ENCODE peak calls at places on chromosomes 4 and X, in six cellular contexts. P, K, L, V, M and H are unnamed samples.

GRCh38 chrX:139877710-139878414 is 55.0 kb downstream of the ATP11C start:
- DNase-seq in P (no peak), K (no peak), L (no peak), V (no peak), M (no peak), H (no peak)

GRCh38 chr4:47526281-47526680 is 41.2 kb downstream of the ATP10D start:
- DNase-seq in P (no peak), K (no peak), L (peak; percentile 56), V (no peak), M (no peak), H (no peak)

GRCh38 chr4:53267026-53267425 is 98.8 kb downstream of the SCFD2 start:
- DNase-seq in P (no peak), K (peak; percentile 27), L (no peak), V (no peak), M (no peak), H (no peak)

GRCh38 chr4:129344058-129344457 is 248.1 kb downstream of the C4orf33 start:
- DNase-seq in P (no peak), K (no peak), L (peak; percentile 59), V (no peak), M (peak; percentile 60), H (no peak)

GRCh38 chr4:85039526-85039925 is 73.0 kb upstream of the WDFY3 start:
- DNase-seq in P (no peak), K (no peak), L (peak; percentile 25), V (no peak), M (no peak), H (no peak)

GRCh38 chr4:3127129-3127528 is 52.6 kb downstream of the HTT start:
- DNase-seq in P (no peak), K (no peak), L (no peak), V (no peak), M (no peak), H (no peak)

GRCh38 chr4:55363618-55364420 is 17.8 kb downstream of the SRD5A3 start:
- DNase-seq in P (no peak), K (no peak), L (no peak), V (no peak), M (no peak), H (no peak)

GRCh38 chr4:89294583-89295244 is 12.9 kb downstream of the GPRIN3 start:
- DNase-seq in P (no peak), K (no peak), L (no peak), V (no peak), M (peak; percentile 93), H (no peak)

GRCh38 chr4:183300070-183300469 is 20.0 kb downstream of the CLDN22 start:
- DNase-seq in P (no peak), K (peak; percentile 27), L (no peak), V (no peak), M (no peak), H (no peak)

GRCh38 chr4:155085843-155086530 is 122.4 kb upstream of the NPY2R start:
- DNase-seq in P (no peak), K (no peak), L (peak; percentile 35), V (no peak), M (no peak), H (no peak)

GRCh38 chr4:173752610-173753009 is 222.6 kb upstream of the HAND2 start:
- DNase-seq in P (peak; percentile 15), K (no peak), L (no peak), V (no peak), M (peak; percentile 24), H (peak; percentile 26)

GRCh38 chr4:108060164-108060563 is 70.5 kb downstream of the HADH start:
- DNase-seq in P (no peak), K (peak; percentile 4), L (peak; percentile 70), V (no peak), M (no peak), H (no peak)

GRCh38 chr4:54660591-54660990 is 2.8 kb downstream of the KIT start:
- DNase-seq in P (no peak), K (no peak), L (no peak), V (no peak), M (no peak), H (no peak)

GRCh38 chr4:32472918-32473317 is 1752.7 kb downstream of the PCDH7 start:
- DNase-seq in P (no peak), K (no peak), L (no peak), V (no peak), M (no peak), H (no peak)

GRCh38 chr4:1728061-1728980 is 7.0 kb downstream of the TACC3 start:
- DNase-seq in P (no peak), K (no peak), L (no peak), V (peak; percentile 60), M (no peak), H (no peak)

GRCh38 chr4:43133566-43133965 is 241.1 kb downstream of the GRXCR1 start:
- DNase-seq in P (no peak), K (no peak), L (no peak), V (no peak), M (no peak), H (no peak)

GRCh38 chr4:41545238-41545637 is 7.3 kb downstream of the LIMCH1 start:
- DNase-seq in P (no peak), K (no peak), L (no peak), V (no peak), M (no peak), H (no peak)
- H3K4me3 ChIP-seq in P (no peak overlapping the region), K (no peak overlapping the region), L (no peak overlapping the region), V (no peak overlapping the region), M (no peak overlapping the region), H (no peak overlapping the region)

GRCh38 chrX:76427560-76428242 is at the start of gene MAGEE1:
- DNase-seq in P (peak; percentile 86), K (no peak), L (peak; percentile 80), V (peak; percentile 88), M (peak; percentile 75), H (peak; percentile 21)
- H3K4me3 ChIP-seq in P (peak within 1 kb of the TSS; percentile 69), K (peak within 1 kb of the TSS; percentile 62), L (peak within 1 kb of the TSS; percentile 86), V (peak within 1 kb of the TSS; percentile 58), M (peak within 1 kb of the TSS; percentile 67), H (peak within 1 kb of the TSS; percentile 72)

GRCh38 chrX:106731590-106731989 is 5.1 kb downstream of the RNF128 start:
- DNase-seq in P (no peak), K (no peak), L (no peak), V (no peak), M (no peak), H (no peak)

GRCh38 chrX:106728337-106728736 is 1.8 kb downstream of the RNF128 start:
- DNase-seq in P (no peak), K (no peak), L (no peak), V (no peak), M (no peak), H (no peak)

GRCh38 chrX:106730385-106730784 is 3.9 kb downstream of the RNF128 start:
- DNase-seq in P (no peak), K (no peak), L (no peak), V (no peak), M (no peak), H (no peak)

DNA sequence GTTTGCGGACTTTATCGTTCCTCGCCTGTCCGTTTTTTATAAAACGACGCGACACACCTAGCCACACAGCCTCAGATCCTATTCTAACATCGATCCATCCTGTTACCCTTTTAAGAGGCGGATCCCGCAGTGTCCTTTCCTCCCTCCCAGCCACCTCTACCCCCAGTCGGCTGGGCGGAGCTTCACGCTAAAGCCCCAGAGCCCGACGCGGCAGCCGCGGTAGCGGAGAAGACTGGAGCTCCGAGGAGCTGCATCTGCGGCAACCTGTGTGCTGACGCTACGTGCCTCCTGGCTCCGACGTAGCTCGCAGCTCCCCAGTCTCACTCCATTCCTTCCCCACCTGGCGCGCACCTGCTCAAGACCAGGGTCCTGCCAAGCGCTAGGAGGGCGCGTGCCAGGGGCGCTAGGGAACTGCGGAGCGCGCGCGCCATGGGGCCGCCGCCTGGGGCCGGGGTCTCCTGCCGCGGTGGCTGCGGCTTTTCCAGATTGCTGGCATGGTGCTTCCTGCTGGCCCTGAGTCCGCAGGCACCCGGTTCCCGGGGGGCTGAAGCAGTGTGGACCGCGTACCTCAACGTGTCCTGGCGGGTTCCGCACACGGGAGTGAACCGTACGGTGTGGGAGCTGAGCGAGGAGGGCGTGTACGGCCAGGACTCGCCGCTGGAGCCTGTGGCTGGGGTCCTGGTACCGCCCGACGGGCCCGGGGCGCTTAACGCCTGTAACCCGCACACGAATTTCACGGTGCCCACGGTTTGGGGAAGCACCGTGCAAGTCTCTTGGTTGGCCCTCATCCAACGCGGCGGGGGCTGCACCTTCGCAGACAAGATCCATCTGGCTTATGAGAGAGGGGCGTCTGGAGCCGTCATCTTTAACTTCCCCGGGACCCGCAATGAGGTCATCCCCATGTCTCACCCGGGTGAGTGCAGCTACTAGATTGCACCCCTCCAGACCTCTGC is at the start of gene RNF128:
- DNase-seq in P (no peak), K (no peak), L (peak; percentile 37), V (peak; percentile 83), M (peak; percentile 9), H (no peak)
- H3K4me3 ChIP-seq in P (no peak within 1 kb of the TSS), K (peak within 1 kb of the TSS; percentile 72), L (peak within 1 kb of the TSS; percentile 80), V (peak within 1 kb of the TSS; percentile 48), M (peak within 1 kb of the TSS; percentile 17), H (no peak within 1 kb of the TSS)

GRCh38 chr4:92251711-92252110 is 52.1 kb upstream of the GRID2 start:
- DNase-seq in P (no peak), K (no peak), L (no peak), V (no peak), M (peak; percentile 56), H (no peak)

GRCh38 chr4:92249541-92249940 is 54.2 kb upstream of the GRID2 start:
- DNase-seq in P (no peak), K (no peak), L (no peak), V (no peak), M (no peak), H (no peak)

GRCh38 chr4:92241094-92241493 is 62.7 kb upstream of the GRID2 start:
- DNase-seq in P (no peak), K (no peak), L (no peak), V (no peak), M (no peak), H (no peak)

GRCh38 chr4:92246384-92246783 is 57.4 kb upstream of the GRID2 start:
- DNase-seq in P (no peak), K (no peak), L (no peak), V (no peak), M (no peak), H (no peak)
- H3K4me3 ChIP-seq in P (no peak overlapping the region), K (no peak overlapping the region), L (no peak overlapping the region), V (no peak overlapping the region), M (no peak overlapping the region), H (no peak overlapping the region)

DNA sequence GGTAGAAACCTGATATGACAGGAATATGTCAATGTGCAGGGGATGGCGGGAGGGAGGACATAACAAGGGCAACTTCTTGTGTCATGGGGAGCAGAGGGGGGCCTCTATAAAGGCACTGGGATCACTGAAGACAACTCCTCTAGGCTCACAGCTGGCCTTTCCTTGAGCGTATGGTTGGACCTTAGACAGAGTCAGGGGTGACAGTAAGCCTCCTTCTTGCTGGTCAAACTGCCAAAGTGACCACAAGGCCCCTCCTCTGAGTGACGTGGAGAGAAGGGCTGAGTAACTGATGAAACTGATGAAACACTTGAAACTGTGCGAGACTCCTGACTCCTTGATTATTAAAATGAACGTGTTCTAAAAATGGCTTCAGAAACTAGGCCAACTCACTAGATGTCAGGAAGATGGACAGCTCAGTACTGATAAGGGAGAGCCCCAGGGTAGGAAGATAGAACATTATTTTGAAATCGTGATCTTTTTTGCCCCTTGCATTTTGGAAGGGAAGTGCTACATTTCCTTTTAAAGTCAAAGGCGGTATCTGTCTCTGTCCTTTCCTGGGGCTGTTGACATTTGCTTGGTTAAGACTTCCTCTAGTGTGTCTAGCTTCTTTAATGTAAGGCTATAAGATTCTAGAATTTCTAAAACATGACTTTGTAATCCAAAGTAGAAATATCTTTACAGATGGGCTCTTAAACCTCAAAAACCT is 1.6 kb downstream of the RAB33A start:
- DNase-seq in P (no peak), K (no peak), L (peak; percentile 78), V (no peak), M (peak; percentile 67), H (no peak)
- H3K4me3 ChIP-seq in P (peak overlapping the region; percentile 67), K (no peak overlapping the region), L (peak overlapping the region; percentile 74), V (peak overlapping the region; percentile 53), M (peak overlapping the region; percentile 33), H (peak overlapping the region; percentile 80)